ENCODE peak calls at places on chromosomes 4 and X, in four cellular contexts. X is NCI-H82; O is nucleus accumbens; F is effector memory CD8-positive, alpha-beta T cell. Y is an unnamed sample.

GRCh38 chr4:102562995-102563394 is 61.8 kb downstream of the NFKB1 start:
- DNase-seq in X (no peak), O (no peak), F (no peak), Y (no peak)

GRCh38 chr4:73839071-73839470 is 2.6 kb downstream of the CXCL6 start:
- DNase-seq in X (no peak), O (no peak), F (no peak), Y (no peak)

GRCh38 chr4:34250562-34250961 is 1993.8 kb downstream of the ARAP2 start:
- DNase-seq in X (no peak), O (no peak), F (no peak), Y (no peak)

GRCh38 chr4:152398060-152398459 is 137.8 kb downstream of the FBXW7 start:
- DNase-seq in X (peak), O (no peak), F (no peak), Y (no peak)

GRCh38 chr4:183499797-183500196 is 5.1 kb upstream of the ING2 start:
- DNase-seq in X (no peak), O (no peak), F (no peak), Y (no peak)

GRCh38 chrX:50865311-50865710 is 45.2 kb upstream of the BMP15 start:
- DNase-seq in X (no peak), O (no peak), F (no peak), Y (no peak)

GRCh38 chr4:3413675-3414420 is 27.9 kb upstream of the HGFAC start:
- DNase-seq in X (no peak), O (no peak), F (no peak), Y (no peak)

GRCh38 chr4:150140774-150141400 is 62.6 kb downstream of the DCLK2 start:
- DNase-seq in X (no peak), O (peak), F (no peak), Y (no peak)

Y was measured in naive B cell.